ENCODE peak calls at places on chromosomes 4 and X, in nine cellular contexts. J, D, Z, K, A, R, U, F and S are unnamed samples.

GRCh38 chr4:75544870-75545269 is 11.0 kb upstream of the ODAPH start:
- DNase-seq in J (no peak), D (no peak), Z (no peak), K (no peak), A (no peak), R (no peak), U (no peak), F (no peak), S (no peak)

GRCh38 chrX:10120828-10121227 is 35.9 kb upstream of the CLCN4 start:
- DNase-seq in J (no peak), D (no peak), Z (no peak), K (no peak), A (no peak), R (no peak), U (no peak), F (no peak), S (no peak)

GRCh38 chrX:153333821-153334653 is at the start of gene ZNF275:
- DNase-seq in J (peak; percentile 8), D (peak; percentile 71), Z (peak; percentile 74), K (peak; percentile 80), A (peak; percentile 88), R (peak; percentile 61), U (peak; percentile 24), F (peak; percentile 70), S (peak; percentile 90)

GRCh38 chrX:28649541-28649940 is 62.3 kb downstream of the IL1RAPL1 start:
- DNase-seq in J (no peak), D (no peak), Z (no peak), K (no peak), A (no peak), R (peak; percentile 30), U (no peak), F (no peak), S (no peak)

GRCh38 chr4:108210989-108211725 is 42.4 kb upstream of the LEF1 start:
- DNase-seq in J (peak; percentile 46), D (peak; percentile 14), Z (no peak), K (no peak), A (no peak), R (peak; percentile 7), U (no peak), F (no peak), S (no peak)

GRCh38 chrX:65587616-65588526 is 53.3 kb upstream of the LAS1L start:
- DNase-seq in J (no peak), D (peak; percentile 75), Z (peak; percentile 58), K (no peak), A (peak; percentile 94), R (peak; percentile 49), U (peak; percentile 16), F (peak; percentile 80), S (no peak)

GRCh38 chrX:1537031-1537715 is at the start of gene P2RY8:
- DNase-seq in J (no peak), D (peak; percentile 45), Z (peak; percentile 41), K (peak; percentile 72), A (peak; percentile 79), R (no peak), U (no peak), F (peak; percentile 57), S (peak; percentile 71)

GRCh38 chr4:30370105-30370504 is 350.1 kb upstream of the PCDH7 start:
- DNase-seq in J (no peak), D (no peak), Z (no peak), K (no peak), A (no peak), R (no peak), U (no peak), F (no peak), S (no peak)

GRCh38 chrX:34332336-34332735 is 200.2 kb upstream of the FAM47A start:
- DNase-seq in J (no peak), D (no peak), Z (peak; percentile 11), K (no peak), A (no peak), R (no peak), U (no peak), F (peak; percentile 1), S (no peak)

GRCh38 chrX:149060921-149061320 is 444.2 kb downstream of the IDS start:
- DNase-seq in J (no peak), D (peak; percentile 19), Z (peak; percentile 83), K (no peak), A (no peak), R (no peak), U (no peak), F (peak; percentile 60), S (no peak)

GRCh38 chr4:64784125-64784524 is 374.9 kb upstream of the TECRL start:
- DNase-seq in J (peak; percentile 34), D (no peak), Z (peak; percentile 15), K (no peak), A (no peak), R (no peak), U (no peak), F (peak; percentile 48), S (no peak)

DNA sequence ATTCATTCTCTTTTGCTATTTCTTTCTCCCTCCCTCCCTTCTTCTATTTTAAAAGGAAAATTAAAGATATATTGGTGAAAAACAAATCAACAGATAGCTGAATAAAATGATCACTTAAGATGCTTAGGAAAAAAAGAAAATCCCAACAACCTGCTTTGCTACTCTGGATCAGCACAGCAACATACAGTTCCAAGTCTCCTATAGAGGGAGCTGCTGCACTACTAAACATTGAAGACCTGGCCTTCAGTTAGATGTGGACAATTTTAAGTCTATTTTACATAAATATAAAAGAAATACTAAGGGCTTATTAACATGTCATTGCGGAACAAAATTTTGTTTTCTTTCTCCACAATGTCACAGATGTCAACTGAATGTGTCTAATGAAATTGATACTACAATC is 226.4 kb downstream of the MAGEB5 start:
- DNase-seq in J (no peak), D (no peak), Z (peak; percentile 68), K (no peak), A (no peak), R (peak; percentile 26), U (no peak), F (peak; percentile 44), S (no peak)
- TF ChIP-seq CTCF in J (peak; percentile 58), D (peak; percentile 27), Z (peak; percentile 61), K (no peak), A (no peak), R (peak; percentile 51), U (peak; percentile 52), F (peak; percentile 40), S (peak; percentile 17)

GRCh38 chr4:76718806-76719205 is 179.1 kb downstream of the SOWAHB start:
- DNase-seq in J (no peak), D (no peak), Z (no peak), K (no peak), A (no peak), R (no peak), U (no peak), F (no peak), S (no peak)
- TF ChIP-seq CTCF in J (no peak), D (no peak), Z (no peak), K (no peak), A (no peak), R (no peak), U (no peak), F (no peak), S (no peak)

GRCh38 chrX:3806630-3807029 is 93.2 kb upstream of the PRKX start:
- DNase-seq in J (no peak), D (no peak), Z (no peak), K (no peak), A (no peak), R (no peak), U (no peak), F (no peak), S (no peak)

GRCh38 chrX:3815896-3816664 is 102.6 kb upstream of the PRKX start:
- DNase-seq in J (no peak), D (peak; percentile 18), Z (peak; percentile 19), K (peak; percentile 23), A (peak; percentile 84), R (peak; percentile 12), U (no peak), F (peak; percentile 16), S (peak; percentile 43)

GRCh38 chrX:3807906-3808305 is 94.5 kb upstream of the PRKX start:
- DNase-seq in J (no peak), D (no peak), Z (no peak), K (no peak), A (no peak), R (no peak), U (no peak), F (no peak), S (no peak)

DNA sequence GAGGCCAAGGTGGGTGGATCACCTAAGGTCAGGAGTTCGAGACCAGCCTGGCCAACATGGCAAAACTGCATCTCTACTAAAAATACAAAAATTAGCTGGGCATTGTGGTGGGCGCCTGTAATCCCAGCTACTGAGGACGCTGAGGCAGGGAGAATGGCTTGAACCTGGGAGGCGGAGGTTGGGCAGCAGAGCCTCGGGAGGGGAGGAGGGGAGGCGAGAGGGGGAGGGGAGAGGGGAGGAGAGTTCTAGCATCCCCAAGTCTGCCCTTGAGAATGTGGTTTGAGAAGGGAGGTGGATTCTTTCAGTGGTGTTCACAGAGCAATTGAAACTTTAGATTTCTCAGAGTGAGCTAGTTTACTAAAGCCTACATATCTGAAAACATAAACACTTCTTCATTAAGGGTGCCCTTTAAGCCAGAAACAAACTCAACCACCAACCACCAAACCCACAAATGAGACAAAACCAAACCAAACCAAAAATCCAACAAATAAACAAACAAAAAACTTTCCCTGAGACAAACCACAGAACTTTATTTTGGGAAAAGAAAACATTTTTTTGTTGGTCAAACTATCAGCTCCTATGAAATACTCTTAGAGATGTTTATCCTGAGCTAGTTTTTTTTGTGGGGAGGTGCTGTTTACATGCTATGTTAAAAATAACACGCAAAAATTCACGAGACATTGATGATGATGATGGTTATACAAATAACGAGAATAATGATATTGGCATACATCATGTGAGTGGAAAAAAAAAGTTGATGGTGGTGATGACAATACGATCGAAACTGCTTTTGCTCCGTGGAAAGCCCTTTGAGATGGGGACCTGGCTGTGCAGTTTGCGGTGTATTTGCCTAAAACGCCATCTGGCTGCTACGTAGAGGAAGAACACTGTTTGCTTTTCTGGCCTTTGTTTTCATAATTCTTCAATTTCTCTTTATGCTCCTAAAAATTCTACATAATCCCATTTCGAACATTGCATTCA is 98.2 kb upstream of the PRKX start:
- DNase-seq in J (no peak), D (peak; percentile 33), Z (peak; percentile 69), K (no peak), A (no peak), R (peak; percentile 58), U (no peak), F (peak; percentile 62), S (peak; percentile 64)
- TF ChIP-seq CTCF in J (peak; percentile 66), D (peak; percentile 41), Z (peak; percentile 73), K (no peak), A (no peak), R (peak; percentile 69), U (peak; percentile 61), F (peak; percentile 60), S (peak; percentile 75)

GRCh38 chr4:145930592-145930991 is 8.0 kb downstream of the ZNF827 start:
- DNase-seq in J (no peak), D (no peak), Z (peak; percentile 39), K (no peak), A (no peak), R (no peak), U (no peak), F (no peak), S (peak; percentile 42)

GRCh38 chr4:145933134-145933533 is 5.5 kb downstream of the ZNF827 start:
- DNase-seq in J (no peak), D (no peak), Z (no peak), K (no peak), A (no peak), R (peak; percentile 45), U (no peak), F (no peak), S (no peak)

GRCh38 chr4:145934434-145935047 is 4.1 kb downstream of the ZNF827 start:
- DNase-seq in J (no peak), D (no peak), Z (no peak), K (no peak), A (no peak), R (no peak), U (no peak), F (no peak), S (no peak)

GRCh38 chr4:145929415-145930178 is 9.0 kb downstream of the ZNF827 start:
- DNase-seq in J (no peak), D (no peak), Z (no peak), K (no peak), A (no peak), R (no peak), U (no peak), F (no peak), S (no peak)

GRCh38 chr4:145931403-145931802 is 7.2 kb downstream of the ZNF827 start:
- DNase-seq in J (no peak), D (no peak), Z (no peak), K (no peak), A (no peak), R (no peak), U (no peak), F (no peak), S (no peak)
- TF ChIP-seq CTCF in J (no peak), D (no peak), Z (no peak), K (no peak), A (no peak), R (no peak), U (no peak), F (no peak), S (no peak)